ENCODE peak calls at places on chromosomes 4 and X, in six cellular contexts. A, H, I, N, Z and J are unnamed samples. For H3K4me1, the result is how much of the 10 kb centered on the place peaks cover.

GRCh38 chrX:49661881-49662280 is 33.9 kb downstream of the PAGE1 start:
- DNase-seq in A (peak), H (no peak), I (no peak), N (no peak), Z (no peak), J (no peak)

GRCh38 chr4:113384600-113384999 is 335.1 kb downstream of the ANK2 start:
- DNase-seq in A (no peak), H (no peak), I (peak), N (no peak), Z (peak), J (no peak)

GRCh38 chr4:26719954-26720552 is 136.2 kb downstream of the TBC1D19 start:
- DNase-seq in A (no peak), H (peak), I (peak), N (no peak), Z (peak), J (no peak)

GRCh38 chr4:4532371-4532770 is 9.5 kb downstream of the STX18 start:
- DNase-seq in A (no peak), H (no peak), I (no peak), N (no peak), Z (no peak), J (no peak)

GRCh38 chrX:10649286-10649685 is 28.9 kb upstream of the MID1 start:
- DNase-seq in A (no peak), H (no peak), I (no peak), N (no peak), Z (peak), J (no peak)

GRCh38 chr4:148341980-148342800 is 100.0 kb downstream of the NR3C2 start:
- DNase-seq in A (no peak), H (no peak), I (no peak), N (no peak), Z (no peak), J (no peak)

GRCh38 chrX:72048515-72049455 is 82.9 kb downstream of the RTL5 start:
- DNase-seq in A (no peak), H (no peak), I (peak), N (no peak), Z (no peak), J (no peak)

GRCh38 chr4:13344216-13344615 is 139.9 kb downstream of the RAB28 start:
- DNase-seq in A (no peak), H (no peak), I (peak), N (no peak), Z (no peak), J (no peak)

GRCh38 chrX:11334165-11334564 is 41.0 kb downstream of the AMELX start:
- DNase-seq in A (no peak), H (no peak), I (peak), N (no peak), Z (no peak), J (no peak)

GRCh38 chrX:151896734-151897474 is 15.8 kb upstream of the MAGEA4 start:
- DNase-seq in A (no peak), H (no peak), I (no peak), N (no peak), Z (peak), J (no peak)

GRCh38 chrX:136636121-136636520 is 11.8 kb upstream of the CD40LG start:
- DNase-seq in A (no peak), H (no peak), I (no peak), N (no peak), Z (no peak), J (no peak)

GRCh38 chrX:46573896-46574336 is 351 bp downstream of the CHST7 start:
- DNase-seq in A (no peak), H (peak), I (peak), N (peak), Z (peak), J (peak)

GRCh38 chr4:40502220-40502619 is 127.4 kb downstream of the RBM47 start:
- DNase-seq in A (no peak), H (no peak), I (no peak), N (no peak), Z (no peak), J (no peak)

GRCh38 chr4:173170210-173170778 is 1.7 kb downstream of the GALNT7 start:
- DNase-seq in A (no peak), H (no peak), I (peak), N (no peak), Z (peak), J (no peak)
- H3K4me1 ChIP-seq in A (under half), H (under half), I (under half), N (under half), Z (under half), J (under half)

GRCh38 chr4:48127882-48128394 is 6.1 kb downstream of the TXK start:
- DNase-seq in A (peak), H (peak), I (peak), N (peak), Z (peak), J (peak)
- H3K27ac ChIP-seq in A (peak), H (no peak), I (peak), N (peak), Z (peak), J (peak)

GRCh38 chr4:151291485-151291884 is 14.5 kb downstream of the PRSS48 start:
- DNase-seq in A (no peak), H (no peak), I (peak), N (no peak), Z (no peak), J (no peak)

GRCh38 chr4:151292038-151292437 is 15.1 kb downstream of the PRSS48 start:
- DNase-seq in A (no peak), H (no peak), I (no peak), N (no peak), Z (no peak), J (no peak)

GRCh38 chr4:151284534-151285245 is 7.7 kb downstream of the PRSS48 start:
- DNase-seq in A (no peak), H (no peak), I (no peak), N (no peak), Z (no peak), J (no peak)

GRCh38 chr4:151287409-151287808 is 10.4 kb downstream of the PRSS48 start:
- DNase-seq in A (no peak), H (no peak), I (peak), N (no peak), Z (no peak), J (no peak)
- H3K4me1 ChIP-seq in A (under half), H (under half), I (under half), N (under half), Z (under half), J (under half)

DNA sequence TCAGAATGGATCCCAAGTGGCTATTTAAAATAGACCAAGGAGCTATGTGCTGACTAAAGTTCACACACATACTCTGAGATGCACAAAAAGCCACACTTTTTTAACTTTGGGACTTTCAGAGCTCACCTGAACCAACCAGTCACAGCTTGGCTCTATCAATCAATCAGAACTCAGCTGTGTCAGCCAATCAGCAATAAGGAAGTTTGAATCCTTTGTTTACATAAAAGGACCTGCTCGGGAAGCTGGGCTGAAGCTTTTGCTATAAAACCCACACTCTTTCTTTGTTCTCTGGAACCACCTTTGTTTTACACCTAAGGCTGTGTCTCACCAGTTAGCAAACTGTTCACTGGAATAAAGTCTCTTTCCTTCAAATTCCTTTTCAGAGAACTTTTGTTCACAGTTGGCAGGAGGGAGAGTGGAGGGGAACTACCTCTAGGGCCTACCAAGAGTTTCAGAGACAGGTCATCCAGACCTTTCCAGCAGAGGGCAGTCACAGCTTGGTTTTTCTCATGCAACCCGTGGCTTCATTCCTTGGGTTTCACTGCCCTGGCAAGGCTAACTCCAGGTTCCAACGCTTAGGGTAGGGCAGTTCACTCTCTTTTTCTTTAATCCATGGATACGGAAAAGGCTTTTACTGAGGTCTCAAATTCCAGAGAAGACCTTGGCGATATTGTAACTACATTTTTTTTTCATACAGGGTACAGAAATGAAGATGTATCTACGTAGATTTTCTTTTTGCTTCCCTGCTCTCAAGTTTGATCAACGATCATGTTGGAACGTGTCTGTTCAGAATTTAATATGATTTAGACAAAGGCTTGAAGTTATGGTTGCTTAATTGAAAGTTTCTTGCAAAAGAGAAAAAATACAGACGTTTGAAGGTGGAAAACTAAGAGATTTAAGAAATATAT is 80.7 kb downstream of the GPRIN3 start:
- DNase-seq in A (peak), H (peak), I (peak), N (peak), Z (peak), J (no peak)
- H3K27ac ChIP-seq in A (no peak), H (no peak), I (no peak), N (no peak), Z (no peak), J (no peak)

DNA sequence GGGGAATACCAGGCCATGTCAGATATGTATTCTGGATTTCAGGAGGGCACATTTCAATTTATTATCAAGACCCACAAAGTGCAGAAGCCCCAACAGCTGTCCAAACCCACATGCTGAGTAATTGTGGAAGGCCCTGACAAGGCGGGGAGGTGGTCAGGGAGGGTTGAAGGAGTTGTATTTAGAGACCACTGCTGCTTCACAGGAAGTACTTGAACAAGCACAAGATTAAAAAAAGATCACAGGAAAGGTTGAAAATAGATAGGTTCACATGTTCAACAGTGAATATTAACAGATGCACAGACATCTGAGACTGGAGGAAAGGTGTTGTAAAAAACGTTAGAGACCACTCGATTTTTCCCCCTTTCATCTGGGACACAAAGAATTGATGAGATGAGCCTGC is 17.9 kb downstream of the ATP8A1 start:
- DNase-seq in A (no peak), H (peak), I (no peak), N (no peak), Z (no peak), J (no peak)
- H3K4me1 ChIP-seq in A (under half), H (half or more), I (under half), N (half or more), Z (under half), J (under half)

DNA sequence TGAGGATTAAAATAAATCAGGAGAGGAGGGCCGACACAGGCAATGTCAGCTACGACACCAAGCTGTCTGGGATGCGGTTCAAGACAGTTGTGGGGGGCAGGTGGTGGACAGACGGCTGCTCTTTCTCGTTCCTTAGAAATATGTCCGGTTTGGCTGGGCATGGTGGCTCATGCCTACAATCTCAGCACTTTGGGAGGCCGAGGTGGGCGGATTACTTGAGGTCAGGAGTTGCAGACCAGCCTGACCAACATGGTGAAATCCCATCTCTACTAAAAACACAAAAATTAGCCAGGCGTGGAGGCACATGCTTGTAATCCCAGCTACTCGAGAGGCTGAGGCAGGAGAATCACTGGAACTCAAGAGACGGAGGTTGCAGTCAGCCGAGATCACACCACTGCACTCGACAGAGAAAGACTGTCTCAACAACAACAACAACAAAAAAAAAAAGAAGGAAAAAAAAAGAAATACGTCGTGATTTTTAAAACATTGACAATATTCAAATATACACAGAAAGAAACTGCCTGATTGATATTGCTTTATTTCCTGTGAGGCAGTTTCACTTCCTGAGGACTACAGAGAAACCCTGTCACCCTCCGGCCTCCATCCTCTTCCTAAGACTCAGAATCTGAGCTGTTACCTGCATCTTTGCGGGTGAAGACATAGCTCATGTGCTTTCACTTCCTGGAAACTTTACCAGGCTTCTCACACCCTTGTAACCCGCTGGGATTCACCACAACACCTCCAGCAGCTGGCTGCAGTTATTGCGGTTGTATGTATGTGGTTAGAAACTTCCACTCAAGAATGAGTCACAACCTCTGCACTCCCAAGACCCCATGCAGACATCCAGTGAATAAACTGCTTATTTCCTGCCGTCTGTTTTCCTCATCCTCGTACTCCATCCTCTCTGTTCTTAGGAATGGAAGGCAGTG is 63.8 kb upstream of the STS start:
- DNase-seq in A (peak), H (peak), I (peak), N (peak), Z (peak), J (no peak)
- H3K27ac ChIP-seq in A (peak), H (peak), I (peak), N (no peak), Z (no peak), J (no peak)

DNA sequence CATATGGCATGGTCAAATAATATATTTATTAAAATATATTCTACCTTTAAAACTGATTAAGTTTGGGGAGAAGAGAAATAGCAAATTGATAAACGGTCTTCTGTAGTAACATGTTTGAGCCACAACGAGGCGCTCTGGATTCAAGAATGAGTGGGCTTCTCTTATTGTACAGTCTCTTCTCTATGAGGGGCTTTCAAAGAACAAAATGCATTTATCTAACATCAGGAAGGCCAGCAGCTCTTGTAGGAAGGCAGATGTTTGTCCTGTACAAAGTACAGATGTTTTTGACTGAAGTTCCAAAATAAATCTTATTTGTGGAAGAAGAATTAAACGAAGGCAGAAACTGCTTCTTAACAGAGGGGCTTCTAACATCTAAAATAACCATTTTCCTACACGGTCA is 153.6 kb downstream of the RASL11B start:
- DNase-seq in A (no peak), H (peak), I (peak), N (no peak), Z (peak), J (no peak)
- H3K4me1 ChIP-seq in A (under half), H (under half), I (under half), N (under half), Z (under half), J (under half)

DNA sequence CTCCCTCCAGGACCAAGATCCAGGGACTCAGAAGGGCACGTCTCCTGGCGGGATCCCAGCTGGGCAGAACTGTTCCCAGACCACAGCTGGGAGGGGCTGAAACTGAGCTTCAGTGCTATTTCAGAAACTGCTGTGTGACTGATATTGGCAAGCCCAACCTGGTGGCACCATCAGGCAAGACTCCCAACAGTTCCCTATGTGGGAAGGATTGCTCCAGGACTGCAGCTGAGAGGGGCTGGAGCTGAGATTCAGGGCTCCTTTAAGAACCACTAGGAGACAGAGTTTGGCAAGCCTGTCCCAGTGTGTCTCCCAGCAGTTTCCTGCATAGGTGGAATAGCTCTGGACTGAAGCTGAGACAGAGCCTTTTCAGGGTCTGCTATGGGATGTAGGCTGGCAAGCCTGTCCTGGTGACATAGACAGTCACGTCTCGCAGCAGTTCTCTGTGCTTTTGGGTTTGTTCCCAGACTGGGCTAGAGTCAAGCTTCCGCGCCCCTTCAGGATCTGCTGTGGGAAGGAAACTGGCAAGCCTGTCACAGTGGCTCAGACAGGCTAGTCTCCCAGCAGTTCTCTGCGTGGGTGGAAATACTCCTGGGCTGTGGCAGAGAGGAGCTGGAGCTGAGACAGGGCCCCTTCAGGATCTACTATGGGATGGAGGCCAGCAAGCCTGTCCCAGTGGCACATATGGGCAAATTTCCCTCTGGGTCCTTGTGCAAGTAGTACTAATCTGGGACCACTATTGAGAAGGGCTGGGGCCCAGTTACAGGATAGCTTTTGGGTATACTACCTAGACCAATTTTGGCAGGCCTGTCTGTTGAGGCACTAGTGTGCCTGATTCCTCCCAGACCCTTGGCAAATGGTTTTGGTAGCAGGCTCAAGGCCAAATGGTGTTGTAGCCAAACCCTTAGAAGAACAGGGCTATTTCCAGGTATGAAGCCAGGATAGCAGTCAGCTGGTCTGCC is 20.2 kb upstream of the MED14 start:
- DNase-seq in A (no peak), H (no peak), I (no peak), N (no peak), Z (no peak), J (no peak)
- H3K27ac ChIP-seq in A (no peak), H (no peak), I (no peak), N (no peak), Z (no peak), J (no peak)

DNA sequence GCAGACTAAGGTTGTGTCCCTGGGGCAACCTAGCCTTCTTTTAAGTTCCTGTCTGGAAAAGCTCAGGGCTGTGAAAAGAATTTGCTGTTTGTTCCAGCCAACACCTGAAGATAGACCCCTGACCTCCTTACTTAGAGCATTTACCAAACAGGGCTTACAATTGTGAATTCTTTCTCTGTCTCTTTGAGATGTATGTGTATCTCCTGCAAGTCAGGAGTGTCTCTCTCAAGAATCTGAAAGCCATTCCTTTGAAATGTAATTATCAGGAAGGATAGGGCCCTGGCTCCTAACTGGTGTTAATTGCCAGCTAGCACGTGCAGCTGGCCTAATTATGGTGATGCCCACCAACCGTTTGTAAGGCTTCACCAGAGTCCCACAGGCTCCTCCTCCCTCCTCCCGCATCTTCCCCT is 18.2 kb downstream of the CCNG2 start:
- DNase-seq in A (no peak), H (no peak), I (no peak), N (no peak), Z (no peak), J (no peak)
- H3K4me1 ChIP-seq in A (under half), H (under half), I (under half), N (under half), Z (under half), J (under half)

DNA sequence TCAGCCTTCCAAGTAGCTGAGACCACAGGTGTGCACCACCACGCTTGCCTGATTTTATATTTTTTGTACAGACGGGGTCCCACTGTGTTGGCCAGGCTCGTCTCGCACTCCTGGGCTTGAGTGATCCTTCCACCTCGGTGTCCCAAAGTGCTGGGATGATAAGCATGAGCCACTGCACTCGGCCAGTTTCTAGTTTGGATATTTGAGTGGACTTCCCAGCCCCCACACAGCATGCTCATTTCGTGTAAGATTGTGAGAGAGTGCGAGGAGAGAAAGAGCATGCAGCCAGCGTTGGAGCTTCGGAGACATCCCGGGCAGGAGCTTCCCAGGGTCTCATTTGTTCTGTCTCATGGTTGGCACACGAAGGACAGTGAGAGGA is 31.8 kb downstream of the ARSD start:
- DNase-seq in A (no peak), H (no peak), I (peak), N (no peak), Z (no peak), J (no peak)
- H3K27ac ChIP-seq in A (peak), H (no peak), I (peak), N (no peak), Z (no peak), J (peak)